ENCODE peak calls at places on chromosome 21, in five cellular contexts. N is breast epithelium, B is heart left ventricle, F is adrenal gland, X is ovary. W is an unnamed sample. For H3K4me1, the result is how much of the 10 kb centered on the place peaks cover.

GRCh38 chr21:26795866-26796329 is 49.3 kb downstream of the ADAMTS1 start:
- DNase-seq in N (no peak), B (peak), F (peak), X (peak), W (peak)

GRCh38 chr21:32572574-32573420 is 12.5 kb downstream of the TCP10L start:
- DNase-seq in N (peak), B (no peak), F (no peak), X (no peak), W (peak)

GRCh38 chr21:29077651-29078090 is 4.2 kb upstream of the CCT8 start:
- DNase-seq in N (no peak), B (no peak), F (peak), X (no peak), W (peak)

GRCh38 chr21:31557421-31557955 is 102.0 kb upstream of the SOD1 start:
- DNase-seq in N (no peak), B (no peak), F (no peak), X (peak), W (no peak)

GRCh38 chr21:38806153-38806941 is 618 bp downstream of the ETS2 start:
- DNase-seq in N (no peak), B (peak), F (no peak), X (peak), W (peak)

GRCh38 chr21:38295997-38296764 is 39.4 kb downstream of the KCNJ15 start:
- DNase-seq in N (no peak), B (no peak), F (peak), X (no peak), W (no peak)

GRCh38 chr21:17699524-17700189 is 87.0 kb upstream of the BTG3 start:
- DNase-seq in N (no peak), B (no peak), F (no peak), X (no peak), W (no peak)

GRCh38 chr21:26365849-26366248 is 195.3 kb upstream of the APP start:
- DNase-seq in N (no peak), B (no peak), F (no peak), X (no peak), W (no peak)

GRCh38 chr21:25103500-25104207 is 503.6 kb downstream of the MRPL39 start:
- DNase-seq in N (no peak), B (no peak), F (no peak), X (no peak), W (no peak)

GRCh38 chr21:33299181-33299752 is 25.5 kb upstream of the IFNAR1 start:
- DNase-seq in N (no peak), B (no peak), F (no peak), X (no peak), W (no peak)

GRCh38 chr21:39802226-39802625 is 57.2 kb downstream of the IGSF5 start:
- DNase-seq in N (no peak), B (no peak), F (no peak), X (no peak), W (no peak)

GRCh38 chr21:29254550-29254949 is 44.2 kb upstream of the BACH1 start:
- DNase-seq in N (no peak), B (no peak), F (no peak), X (no peak), W (no peak)

GRCh38 chr21:32826317-32827167 is 55.0 kb upstream of the PAXBP1 start:
- DNase-seq in N (no peak), B (no peak), F (peak), X (no peak), W (peak)

GRCh38 chr21:43654806-43655489 is 4.3 kb downstream of the HSF2BP start:
- DNase-seq in N (no peak), B (no peak), F (no peak), X (no peak), W (no peak)

GRCh38 chr21:38300180-38300579 is 43.4 kb downstream of the KCNJ15 start:
- DNase-seq in N (no peak), B (no peak), F (no peak), X (no peak), W (no peak)

GRCh38 chr21:38950388-38951094 is 144.8 kb downstream of the ETS2 start:
- DNase-seq in N (no peak), B (no peak), F (no peak), X (no peak), W (no peak)

GRCh38 chr21:26715878-26716506 is 129.2 kb downstream of the ADAMTS1 start:
- DNase-seq in N (no peak), B (peak), F (peak), X (no peak), W (peak)

GRCh38 chr21:25466470-25466869 is 140.8 kb downstream of the MRPL39 start:
- DNase-seq in N (no peak), B (no peak), F (no peak), X (no peak), W (no peak)

GRCh38 chr21:37915516-37915915 is 741 bp downstream of the KCNJ6 start:
- DNase-seq in N (no peak), B (no peak), F (no peak), X (no peak), W (no peak)

GRCh38 chr21:25708467-25709065 is 26.1 kb downstream of the ATP5PF start:
- DNase-seq in N (no peak), B (peak), F (peak), X (no peak), W (peak)

GRCh38 chr21:29712818-29713217 is 227.0 kb downstream of the GRIK1 start:
- DNase-seq in N (no peak), B (no peak), F (no peak), X (no peak), W (no peak)

GRCh38 chr21:38831526-38832467 is 26.1 kb downstream of the ETS2 start:
- DNase-seq in N (peak), B (peak), F (peak), X (no peak), W (peak)

GRCh38 chr21:27301216-27301615 is 334.3 kb upstream of the ADAMTS5 start:
- DNase-seq in N (no peak), B (no peak), F (no peak), X (no peak), W (no peak)

GRCh38 chr21:26546698-26547097 is 26.4 kb downstream of the CYYR1 start:
- DNase-seq in N (no peak), B (peak), F (peak), X (no peak), W (no peak)

GRCh38 chr21:42531771-42532170 is 18.1 kb downstream of the SLC37A1 start:
- DNase-seq in N (no peak), B (no peak), F (no peak), X (no peak), W (no peak)
- H3K4me1 ChIP-seq in N (under half), B (under half), F (under half), X (under half), W (under half)

GRCh38 chr21:36134820-36135390 is at the start of gene CBR3:
- DNase-seq in N (peak), B (peak), F (peak), X (peak), W (peak)

GRCh38 chr21:36141513-36141925 is 6.6 kb downstream of the CBR3 start:
- DNase-seq in N (peak), B (peak), F (peak), X (peak), W (peak)

GRCh38 chr21:36132691-36133090 is 2.2 kb upstream of the CBR3 start:
- DNase-seq in N (no peak), B (no peak), F (no peak), X (no peak), W (no peak)

DNA sequence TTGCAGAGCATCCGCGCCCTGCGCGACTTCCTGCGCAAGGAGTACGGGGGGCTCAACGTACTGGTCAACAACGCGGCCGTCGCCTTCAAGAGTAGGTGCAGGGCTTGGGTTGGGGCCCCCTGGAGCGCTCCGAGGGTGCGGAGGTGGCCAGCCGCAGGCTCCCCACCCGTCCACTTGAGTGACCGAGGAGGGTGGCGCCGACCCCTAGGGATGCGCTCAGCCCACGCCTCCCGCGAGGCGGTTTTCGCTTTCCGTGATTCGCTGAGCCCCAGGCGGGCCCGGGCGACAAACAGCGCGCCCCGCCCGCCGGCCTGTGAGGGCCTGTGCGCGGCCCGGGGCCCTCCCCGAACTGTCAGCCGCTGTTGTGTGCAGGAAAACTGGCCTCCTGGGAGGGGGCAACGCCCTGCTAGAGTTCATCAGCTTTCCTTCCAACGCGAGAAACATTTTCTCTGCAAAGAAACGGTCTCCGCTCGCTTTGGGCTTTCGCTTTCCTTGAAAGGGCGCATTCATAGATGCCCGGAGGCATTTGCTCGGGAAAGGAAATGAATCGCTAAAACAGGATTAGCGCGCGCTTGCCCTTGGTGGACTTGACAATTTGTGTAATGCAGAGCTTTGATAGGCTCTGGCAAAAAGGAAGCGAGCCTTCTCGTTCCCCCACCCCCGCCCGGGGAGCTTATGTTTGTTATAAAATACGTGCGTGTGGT is 664 bp downstream of the CBR3 start:
- DNase-seq in N (peak), B (peak), F (peak), X (peak), W (peak)
- TF ChIP-seq POLR2A in N (no peak), B (peak), F (no peak), X (peak), W (peak)

DNA sequence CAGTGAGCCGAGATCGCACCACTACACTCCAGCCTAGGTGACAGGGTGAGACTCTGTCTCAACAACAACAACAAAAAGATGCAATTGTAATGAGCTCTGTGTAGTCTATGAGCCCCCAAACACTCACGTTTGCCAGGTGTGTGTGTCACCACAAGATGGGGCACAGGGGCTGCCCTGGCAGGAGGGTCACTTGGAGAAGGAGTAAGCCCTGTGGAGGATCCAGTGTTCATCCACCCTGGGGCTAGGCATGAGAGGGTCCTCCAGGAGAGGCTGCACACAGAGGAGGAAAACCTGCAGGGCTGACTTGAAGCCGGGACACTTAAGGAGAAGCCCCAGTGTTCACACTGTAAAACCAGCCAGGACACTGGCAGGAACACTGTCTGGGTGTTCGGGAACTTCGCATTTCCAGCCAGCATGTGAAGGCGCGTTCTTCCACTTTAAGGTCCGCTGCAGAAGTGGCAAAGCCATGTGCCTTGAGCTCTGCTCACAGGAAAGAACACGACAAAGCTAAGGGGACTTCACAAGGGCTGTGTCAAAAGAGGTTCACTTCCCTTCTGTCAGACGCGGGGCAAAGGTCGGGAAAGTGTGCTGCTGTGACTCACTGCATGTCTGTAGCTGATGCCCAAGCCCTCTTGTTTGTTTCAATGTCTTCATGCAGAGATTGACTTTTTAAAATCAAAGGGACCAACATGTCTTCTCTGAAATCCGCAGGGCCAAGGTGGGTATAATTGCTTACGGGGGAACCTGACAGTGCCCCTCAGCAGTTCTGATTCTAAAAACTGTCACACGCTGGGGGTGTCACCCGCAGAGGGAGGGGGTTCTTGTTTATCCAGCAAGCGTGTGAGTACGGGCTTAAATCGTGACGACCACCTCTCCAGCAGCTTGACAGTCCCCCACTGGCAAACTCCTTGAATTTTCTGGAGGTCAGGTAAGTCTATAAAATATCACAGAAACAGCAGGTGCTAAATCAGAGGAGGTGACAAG is 102.8 kb downstream of the RIPK4 start:
- DNase-seq in N (no peak), B (no peak), F (no peak), X (peak), W (peak)
- TF ChIP-seq CTCF in N (no peak), B (no peak), F (no peak), X (no peak), W (no peak)

GRCh38 chr21:44908496-44908895 is 12.2 kb downstream of the ITGB2 start:
- DNase-seq in N (no peak), B (no peak), F (no peak), X (no peak), W (no peak)
- H3K4me1 ChIP-seq in N (under half), B (under half), F (under half), X (under half), W (under half)

GRCh38 chr21:42395302-42395701 is 550 bp downstream of the TMPRSS3 start:
- DNase-seq in N (no peak), B (no peak), F (no peak), X (no peak), W (no peak)
- TF ChIP-seq POLR2A in N (no peak), B (no peak), F (no peak), X (no peak), W (no peak)

GRCh38 chr21:23578027-23578426 is 2029.3 kb downstream of the MRPL39 start:
- DNase-seq in N (no peak), B (no peak), F (no peak), X (no peak), W (no peak)
- TF ChIP-seq CTCF in N (no peak), B (no peak), F (no peak), X (no peak), W (no peak)

GRCh38 chr21:35032474-35033263 is 16.4 kb downstream of the RUNX1 start:
- DNase-seq in N (no peak), B (no peak), F (no peak), X (no peak), W (no peak)
- H3K4me1 ChIP-seq in N (under half), B (under half), F (under half), X (under half), W (under half)

GRCh38 chr21:46667735-46668380 is 32.4 kb downstream of the PRMT2 start:
- DNase-seq in N (no peak), B (no peak), F (no peak), X (no peak), W (no peak)
- TF ChIP-seq POLR2A in N (no peak), B (no peak), F (no peak), X (no peak), W (no peak)